ENCODE peak calls at places on chromosomes 4 and X, in seven cellular contexts. J, V, Z, C, S, N and T are unnamed samples.

GRCh38 chr4:75726577-75726976 is 2.2 kb downstream of the USO1 start:
- DNase-seq in J (no peak), V (no peak), Z (no peak), C (no peak), S (no peak), N (peak), T (peak)

GRCh38 chrX:110086916-110087484 is 84.1 kb downstream of the TMEM164 start:
- DNase-seq in J (no peak), V (no peak), Z (no peak), C (no peak), S (no peak), N (peak), T (peak)

GRCh38 chrX:72045552-72046277 is 86.0 kb downstream of the RTL5 start:
- DNase-seq in J (no peak), V (no peak), Z (no peak), C (no peak), S (no peak), N (no peak), T (no peak)

GRCh38 chr4:74056858-74057562 is 18.5 kb upstream of the CXCL3 start:
- DNase-seq in J (no peak), V (no peak), Z (no peak), C (no peak), S (no peak), N (peak), T (peak)

GRCh38 chr4:37389967-37390580 is 145.5 kb downstream of the NWD2 start:
- DNase-seq in J (no peak), V (no peak), Z (peak), C (no peak), S (peak), N (peak), T (peak)

GRCh38 chrX:107565916-107566602 is 62.3 kb upstream of the PRPS1 start:
- DNase-seq in J (no peak), V (no peak), Z (no peak), C (no peak), S (no peak), N (peak), T (peak)

GRCh38 chr4:84690481-84690880 is 107.6 kb downstream of the CDS1 start:
- DNase-seq in J (no peak), V (no peak), Z (no peak), C (no peak), S (no peak), N (no peak), T (no peak)

GRCh38 chrX:129472116-129472515 is 51.2 kb downstream of the SMARCA1 start:
- DNase-seq in J (no peak), V (no peak), Z (no peak), C (no peak), S (no peak), N (peak), T (peak)

GRCh38 chr4:61805237-61805636 is 605.1 kb downstream of the ADGRL3 start:
- DNase-seq in J (no peak), V (no peak), Z (no peak), C (no peak), S (no peak), N (no peak), T (no peak)

GRCh38 chr4:7621252-7621651 is 186.5 kb upstream of the PSAPL1 start:
- DNase-seq in J (no peak), V (no peak), Z (no peak), C (no peak), S (no peak), N (no peak), T (no peak)
- TF ChIP-seq CTCF in J (no peak), V (no peak), Z (no peak), C (no peak), S (no peak), N (no peak), T (no peak)

GRCh38 chr4:40307627-40308497 is 27.3 kb upstream of the CHRNA9 start:
- DNase-seq in J (no peak), V (no peak), Z (peak), C (no peak), S (peak), N (no peak), T (no peak)

GRCh38 chr4:40308528-40309122 is 26.5 kb upstream of the CHRNA9 start:
- DNase-seq in J (no peak), V (no peak), Z (no peak), C (no peak), S (no peak), N (no peak), T (no peak)

GRCh38 chr4:40305329-40306193 is 29.6 kb upstream of the CHRNA9 start:
- DNase-seq in J (no peak), V (no peak), Z (no peak), C (peak), S (peak), N (no peak), T (no peak)

GRCh38 chr4:40306203-40306602 is 28.9 kb upstream of the CHRNA9 start:
- DNase-seq in J (no peak), V (no peak), Z (no peak), C (peak), S (no peak), N (no peak), T (no peak)

GRCh38 chr4:40306991-40307390 is 28.1 kb upstream of the CHRNA9 start:
- DNase-seq in J (no peak), V (no peak), Z (no peak), C (peak), S (peak), N (no peak), T (no peak)
- H3K4me3 ChIP-seq in J (no peak), V (no peak), Z (no peak), C (no peak), S (peak), N (no peak), T (no peak)

DNA sequence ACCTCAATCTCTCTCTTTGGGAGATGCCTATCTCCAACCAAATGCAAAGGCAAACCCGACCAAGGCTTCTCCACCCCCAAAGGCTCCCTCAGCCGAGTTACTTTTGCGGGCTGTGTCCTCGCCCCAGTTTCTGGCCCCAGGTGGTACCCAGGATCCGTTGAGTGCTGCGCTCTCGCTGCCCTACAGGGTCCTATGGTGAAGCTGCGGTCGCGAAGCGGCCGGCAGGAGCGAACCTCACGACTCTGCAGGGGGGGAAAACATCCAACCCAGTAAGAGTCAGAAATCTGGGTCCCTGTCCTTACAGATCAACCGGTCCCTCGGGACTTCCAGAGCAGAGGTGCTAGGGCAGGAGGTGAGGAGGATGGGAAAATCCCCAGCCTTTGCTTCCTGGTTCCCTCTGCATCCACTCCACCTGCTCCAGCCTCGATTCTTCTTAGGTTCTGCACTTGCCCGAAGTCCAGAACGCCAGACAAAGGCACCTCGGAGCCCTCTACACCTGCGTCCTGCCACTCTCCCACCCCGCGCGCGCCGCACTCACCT is 463 bp downstream of the HS3ST1 start:
- DNase-seq in J (no peak), V (no peak), Z (no peak), C (no peak), S (peak), N (no peak), T (no peak)
- TF ChIP-seq CTCF in J (no peak), V (no peak), Z (no peak), C (no peak), S (no peak), N (no peak), T (no peak)

GRCh38 chr4:56981795-56982201 is 3.1 kb downstream of the POLR2B start:
- DNase-seq in J (no peak), V (no peak), Z (no peak), C (no peak), S (no peak), N (no peak), T (no peak)
- H3K4me3 ChIP-seq in J (no peak), V (no peak), Z (no peak), C (no peak), S (no peak), N (no peak), T (no peak)

DNA sequence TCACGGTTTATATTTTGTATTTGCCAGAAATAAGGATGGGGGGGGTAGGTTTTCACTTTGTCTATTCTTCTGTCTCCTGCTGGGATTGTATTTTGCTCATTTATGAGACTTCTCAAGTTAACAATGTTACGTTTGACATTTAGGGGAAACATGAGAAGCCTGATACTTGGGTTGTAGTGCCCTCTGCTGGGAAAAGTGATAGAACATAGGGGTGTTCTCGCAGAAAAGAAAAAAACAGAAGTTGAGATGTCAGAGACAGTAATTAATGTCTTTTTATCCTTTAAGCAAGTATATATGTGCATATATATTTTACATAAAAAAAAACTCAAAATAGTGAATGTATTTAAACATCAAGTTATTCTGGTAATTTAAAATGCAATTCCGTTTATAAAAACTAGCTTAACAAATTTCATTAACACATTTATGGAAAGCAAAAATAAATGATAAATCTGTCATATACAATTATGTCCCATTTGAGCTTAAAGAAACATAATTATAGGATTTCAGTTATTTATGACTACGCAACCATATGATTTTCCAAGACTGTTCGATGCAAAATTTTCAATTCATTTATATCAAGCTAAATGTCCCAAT is 46.0 kb upstream of the TMPRSS11F start:
- DNase-seq in J (no peak), V (no peak), Z (peak), C (no peak), S (peak), N (peak), T (peak)
- TF ChIP-seq CTCF in J (no peak), V (peak), Z (peak), C (no peak), S (peak), N (peak), T (peak)

DNA sequence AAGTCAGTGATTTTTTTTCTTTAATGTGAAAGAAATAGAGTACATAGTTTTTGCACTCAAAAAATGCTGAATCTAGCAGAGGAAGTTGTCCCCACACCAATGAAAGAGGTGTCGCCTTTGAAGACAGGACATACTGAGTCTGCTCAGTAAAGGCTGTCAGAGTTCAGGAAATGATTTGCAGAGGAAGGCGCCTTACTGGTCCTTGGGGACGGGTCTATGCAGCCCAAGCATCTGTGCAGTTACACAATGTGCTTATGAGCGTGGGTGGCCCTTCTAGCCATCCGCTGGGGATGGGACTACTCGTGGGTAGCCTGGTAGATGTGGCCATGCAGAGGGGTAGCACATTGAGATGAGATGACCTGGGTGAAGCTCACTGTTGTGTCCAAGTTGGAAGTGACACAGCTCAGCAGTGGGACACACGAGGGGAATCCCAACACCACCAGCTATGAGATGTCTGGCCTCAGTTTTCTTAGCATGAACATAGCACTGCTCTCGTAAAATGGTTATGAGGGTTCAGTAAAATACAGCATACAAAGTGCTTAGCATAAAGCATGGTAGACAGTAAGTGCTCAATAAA is 116.5 kb upstream of the RBPJ start:
- DNase-seq in J (no peak), V (no peak), Z (no peak), C (no peak), S (no peak), N (no peak), T (no peak)
- H3K4me3 ChIP-seq in J (no peak), V (no peak), Z (no peak), C (no peak), S (no peak), N (no peak), T (no peak)

GRCh38 chr4:153232768-153233167 is 28.5 kb downstream of the TRIM2 start:
- DNase-seq in J (peak), V (no peak), Z (peak), C (no peak), S (no peak), N (peak), T (no peak)
- TF ChIP-seq CTCF in J (no peak), V (no peak), Z (peak), C (no peak), S (peak), N (peak), T (peak)

GRCh38 chr4:133146192-133146573 is 2.9 kb upstream of the PCDH10 start:
- DNase-seq in J (no peak), V (no peak), Z (no peak), C (no peak), S (no peak), N (no peak), T (no peak)
- H3K4me3 ChIP-seq in J (no peak), V (peak), Z (no peak), C (peak), S (peak), N (no peak), T (no peak)

GRCh38 chrX:103157511-103158316 is 57.2 kb upstream of the BEX4 start:
- DNase-seq in J (no peak), V (no peak), Z (peak), C (no peak), S (peak), N (peak), T (peak)

GRCh38 chrX:103155201-103155600 is 59.7 kb upstream of the BEX4 start:
- DNase-seq in J (no peak), V (no peak), Z (no peak), C (no peak), S (no peak), N (peak), T (peak)

GRCh38 chrX:103153661-103154060 is 60.7 kb upstream of the NXF3 start:
- DNase-seq in J (no peak), V (no peak), Z (no peak), C (no peak), S (no peak), N (no peak), T (peak)

GRCh38 chrX:103158317-103158621 is 56.6 kb upstream of the BEX4 start:
- DNase-seq in J (no peak), V (no peak), Z (no peak), C (no peak), S (no peak), N (no peak), T (no peak)
- TF ChIP-seq CTCF in J (no peak), V (no peak), Z (no peak), C (no peak), S (no peak), N (no peak), T (no peak)

DNA sequence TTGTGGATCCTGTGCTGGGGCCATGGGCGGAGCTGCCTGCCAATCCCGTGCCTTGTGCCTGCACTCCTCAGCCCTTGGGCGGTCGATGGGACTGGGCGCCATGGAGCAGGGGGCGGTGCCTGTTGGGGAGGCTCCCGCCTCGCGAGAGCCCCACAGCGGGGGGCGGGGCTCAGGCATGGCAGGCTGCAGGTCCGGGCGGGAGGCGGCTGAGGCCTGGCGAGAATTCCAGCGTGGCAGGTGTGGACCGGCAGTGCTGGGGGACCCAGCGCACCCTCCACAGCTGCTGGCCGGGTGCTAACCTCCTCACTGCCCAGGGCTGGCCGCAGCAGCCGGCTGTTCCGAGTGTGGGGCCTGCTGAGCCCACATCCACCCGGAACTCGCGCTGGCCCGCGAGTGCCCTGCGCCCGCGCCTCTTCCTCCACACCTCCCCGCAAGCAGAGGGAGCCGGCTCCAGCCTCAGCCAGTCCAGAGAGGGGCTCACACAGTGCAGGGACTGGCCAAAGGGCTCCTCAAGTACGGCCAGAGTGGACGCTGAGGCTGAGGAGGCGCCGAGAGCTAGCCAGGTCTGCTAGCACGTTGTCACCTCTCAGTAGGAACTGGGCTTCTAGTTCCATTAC is 85.9 kb downstream of the GBA3 start:
- DNase-seq in J (no peak), V (no peak), Z (no peak), C (no peak), S (no peak), N (no peak), T (no peak)
- H3K4me3 ChIP-seq in J (no peak), V (no peak), Z (no peak), C (no peak), S (no peak), N (no peak), T (no peak)